ENCODE peak calls at places on chromosomes 1 and 21, in six cellular contexts. One of them, this sample, is unnamed.

GRCh38 chr1:159913451-159914192 is 11.7 kb downstream of the TAGLN2 start:
- DNase-seq in BJ: no peak
- DNase-seq in body of pancreas: peak
- DNase-seq in HFFc6: no peak
- DNase-seq in psoas muscle: peak
- DNase-seq in GM23338: peak
- DNase-seq in this sample: no peak

GRCh38 chr1:35569956-35570355 is 3.2 kb upstream of the TFAP2E start:
- DNase-seq in BJ: no peak
- DNase-seq in body of pancreas: no peak
- DNase-seq in HFFc6: peak
- DNase-seq in psoas muscle: no peak
- DNase-seq in GM23338: no peak
- DNase-seq in this sample: no peak

GRCh38 chr1:100627018-100627716 is 89.2 kb downstream of the GPR88 start:
- DNase-seq in BJ: no peak
- DNase-seq in body of pancreas: no peak
- DNase-seq in HFFc6: peak
- DNase-seq in psoas muscle: no peak
- DNase-seq in GM23338: no peak
- DNase-seq in this sample: peak

GRCh38 chr1:161193561-161194235 is 5.2 kb downstream of the ADAMTS4 start:
- DNase-seq in BJ: no peak
- DNase-seq in body of pancreas: no peak
- DNase-seq in HFFc6: no peak
- DNase-seq in psoas muscle: peak
- DNase-seq in GM23338: no peak
- DNase-seq in this sample: no peak

GRCh38 chr1:36513676-36514473 is 31.2 kb upstream of the CSF3R start:
- DNase-seq in BJ: no peak
- DNase-seq in body of pancreas: no peak
- DNase-seq in HFFc6: no peak
- DNase-seq in psoas muscle: no peak
- DNase-seq in GM23338: peak
- DNase-seq in this sample: no peak

GRCh38 chr1:236023926-236024565 is 40.8 kb downstream of the NID1 start:
- DNase-seq in BJ: no peak
- DNase-seq in body of pancreas: no peak
- DNase-seq in HFFc6: no peak
- DNase-seq in psoas muscle: no peak
- DNase-seq in GM23338: no peak
- DNase-seq in this sample: no peak

GRCh38 chr21:45838636-45839035 is 142.9 kb upstream of the COL6A1 start:
- DNase-seq in BJ: no peak
- DNase-seq in body of pancreas: no peak
- DNase-seq in HFFc6: no peak
- DNase-seq in psoas muscle: no peak
- DNase-seq in GM23338: no peak
- DNase-seq in this sample: no peak

GRCh38 chr1:180228648-180229482 is 1.2 kb upstream of the LHX4 start:
- DNase-seq in BJ: no peak
- DNase-seq in body of pancreas: no peak
- DNase-seq in HFFc6: no peak
- DNase-seq in psoas muscle: no peak
- DNase-seq in GM23338: peak
- DNase-seq in this sample: no peak

GRCh38 chr1:206608108-206608698 is 4.1 kb downstream of the EIF2D start:
- DNase-seq in BJ: no peak
- DNase-seq in body of pancreas: peak
- DNase-seq in HFFc6: peak
- DNase-seq in psoas muscle: no peak
- DNase-seq in GM23338: peak
- DNase-seq in this sample: no peak

GRCh38 chr1:66739401-66740157 is 12.7 kb upstream of the DYNLT5 start:
- DNase-seq in BJ: no peak
- DNase-seq in body of pancreas: no peak
- DNase-seq in HFFc6: no peak
- DNase-seq in psoas muscle: no peak
- DNase-seq in GM23338: no peak
- DNase-seq in this sample: no peak

GRCh38 chr1:2415801-2416208 is 3.4 kb upstream of the PEX10 start:
- DNase-seq in BJ: no peak
- DNase-seq in body of pancreas: no peak
- DNase-seq in HFFc6: no peak
- DNase-seq in psoas muscle: no peak
- DNase-seq in GM23338: no peak
- DNase-seq in this sample: no peak

GRCh38 chr21:44969965-44970755 is 30.3 kb downstream of the SLX9 start:
- DNase-seq in BJ: no peak
- DNase-seq in body of pancreas: no peak
- DNase-seq in HFFc6: peak
- DNase-seq in psoas muscle: no peak
- DNase-seq in GM23338: no peak
- DNase-seq in this sample: no peak

GRCh38 chr1:112722601-112723510 is 7.7 kb upstream of the PPM1J start:
- DNase-seq in BJ: no peak
- DNase-seq in body of pancreas: no peak
- DNase-seq in HFFc6: peak
- DNase-seq in psoas muscle: no peak
- DNase-seq in GM23338: peak
- DNase-seq in this sample: no peak

GRCh38 chr1:38094711-38095336 is 48.2 kb upstream of the POU3F1 start:
- DNase-seq in BJ: no peak
- DNase-seq in body of pancreas: no peak
- DNase-seq in HFFc6: no peak
- DNase-seq in psoas muscle: no peak
- DNase-seq in GM23338: no peak
- DNase-seq in this sample: no peak

GRCh38 chr1:19435851-19436465 is 49.4 kb downstream of the CAPZB start:
- DNase-seq in BJ: no peak
- DNase-seq in body of pancreas: no peak
- DNase-seq in HFFc6: peak
- DNase-seq in psoas muscle: no peak
- DNase-seq in GM23338: no peak
- DNase-seq in this sample: no peak

GRCh38 chr1:196207624-196208204 is 400.5 kb downstream of the KCNT2 start:
- DNase-seq in BJ: no peak
- DNase-seq in body of pancreas: no peak
- DNase-seq in HFFc6: no peak
- DNase-seq in psoas muscle: no peak
- DNase-seq in GM23338: no peak
- DNase-seq in this sample: no peak

GRCh38 chr1:86489242-86489878 is 20.6 kb downstream of the CLCA1 start:
- DNase-seq in BJ: no peak
- DNase-seq in body of pancreas: no peak
- DNase-seq in HFFc6: no peak
- DNase-seq in psoas muscle: no peak
- DNase-seq in GM23338: no peak
- DNase-seq in this sample: no peak

GRCh38 chr1:222547260-222547614 is 667 bp downstream of the HHIPL2 start:
- DNase-seq in BJ: no peak
- DNase-seq in body of pancreas: no peak
- DNase-seq in HFFc6: no peak
- DNase-seq in psoas muscle: no peak
- DNase-seq in GM23338: no peak
- DNase-seq in this sample: no peak
- TF ChIP-seq CTCF in BJ: peak
- TF ChIP-seq CTCF in body of pancreas: no peak
- TF ChIP-seq CTCF in HFFc6: peak
- TF ChIP-seq CTCF in psoas muscle: no peak
- TF ChIP-seq CTCF in GM23338: no peak
- TF ChIP-seq CTCF in this sample: no peak

DNA sequence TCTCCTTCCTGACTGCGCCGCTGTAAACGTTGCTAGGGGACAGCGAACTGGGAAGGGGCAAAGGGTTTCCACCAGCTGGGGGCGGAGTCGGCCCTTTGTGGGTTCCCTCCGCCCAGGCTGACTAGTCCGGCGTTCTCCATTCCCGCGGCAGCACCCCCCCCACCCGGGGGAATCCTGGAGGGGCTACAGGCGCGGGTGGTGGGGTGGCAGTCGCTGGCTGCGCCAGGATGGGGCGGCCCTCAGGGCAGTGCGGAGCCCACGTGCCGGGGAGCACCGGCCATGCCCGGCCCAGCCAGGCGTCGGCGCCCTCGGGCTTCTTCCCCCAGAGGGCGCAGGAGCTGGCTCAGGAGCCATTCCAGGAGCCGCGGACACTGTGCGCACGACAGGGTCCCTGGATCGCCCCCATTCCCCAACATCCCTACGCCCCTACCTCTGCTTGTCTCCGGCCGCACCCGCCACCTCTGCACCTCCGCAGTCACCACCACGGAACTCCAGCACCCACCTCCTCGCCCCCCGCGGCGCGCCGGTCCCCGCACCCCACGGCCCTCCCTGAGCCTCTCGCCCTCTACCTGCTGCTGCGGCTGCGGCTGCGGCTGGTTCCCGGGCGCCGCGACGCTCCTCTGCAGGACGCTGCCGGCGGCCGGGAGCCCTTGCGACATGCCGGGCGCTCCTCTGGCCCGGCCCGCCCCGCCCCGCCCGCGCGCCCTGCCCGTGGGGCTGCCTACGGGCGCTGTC is 369 bp downstream of the BATF3 start:
- DNase-seq in BJ: no peak
- DNase-seq in body of pancreas: peak
- DNase-seq in HFFc6: no peak
- DNase-seq in psoas muscle: peak
- DNase-seq in GM23338: peak
- DNase-seq in this sample: no peak
- TF ChIP-seq CTCF in BJ: peak
- TF ChIP-seq CTCF in body of pancreas: peak
- TF ChIP-seq CTCF in HFFc6: peak
- TF ChIP-seq CTCF in psoas muscle: peak
- TF ChIP-seq CTCF in GM23338: peak
- TF ChIP-seq CTCF in this sample: peak

DNA sequence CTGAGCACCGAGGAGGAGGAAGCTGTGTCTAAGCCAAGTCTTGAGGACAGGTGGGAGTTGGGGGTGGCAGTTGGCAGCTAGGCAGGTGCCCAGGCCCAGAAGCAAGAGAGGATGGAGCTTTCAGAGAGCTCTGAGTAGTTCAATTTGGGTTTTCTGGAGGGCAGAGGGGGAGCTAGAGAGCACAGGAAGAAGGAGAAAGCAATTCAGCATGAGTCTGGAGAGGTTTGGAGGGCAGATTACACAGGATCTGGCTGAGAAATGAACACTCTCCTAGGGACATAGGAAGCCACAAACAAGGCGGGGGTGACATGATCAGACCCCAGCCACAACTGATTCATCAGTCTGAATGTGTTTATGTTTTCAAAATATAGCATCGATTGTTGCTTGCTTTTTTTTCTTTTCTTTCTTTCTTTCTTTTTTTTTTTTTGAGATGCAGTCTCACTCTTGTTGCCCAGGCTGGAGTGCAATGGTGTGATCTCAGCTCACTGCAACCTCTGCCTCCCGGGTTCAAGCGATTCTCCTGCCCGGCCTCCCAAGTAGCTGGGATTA is 23.8 kb downstream of the PTPRF start:
- DNase-seq in BJ: no peak
- DNase-seq in body of pancreas: no peak
- DNase-seq in HFFc6: peak
- DNase-seq in psoas muscle: no peak
- DNase-seq in GM23338: peak
- DNase-seq in this sample: no peak
- TF ChIP-seq CTCF in BJ: peak
- TF ChIP-seq CTCF in body of pancreas: peak
- TF ChIP-seq CTCF in HFFc6: peak
- TF ChIP-seq CTCF in psoas muscle: no peak
- TF ChIP-seq CTCF in GM23338: peak
- TF ChIP-seq CTCF in this sample: peak

GRCh38 chr1:201624741-201625646 is 86.1 kb downstream of the NAV1 start:
- DNase-seq in BJ: peak
- DNase-seq in body of pancreas: no peak
- DNase-seq in HFFc6: peak
- DNase-seq in psoas muscle: no peak
- DNase-seq in GM23338: no peak
- DNase-seq in this sample: peak
- TF ChIP-seq CTCF in BJ: peak
- TF ChIP-seq CTCF in body of pancreas: no peak
- TF ChIP-seq CTCF in HFFc6: peak
- TF ChIP-seq CTCF in psoas muscle: no peak
- TF ChIP-seq CTCF in GM23338: no peak
- TF ChIP-seq CTCF in this sample: peak

GRCh38 chr1:14924455-14925325 is 228.9 kb upstream of the TMEM51 start:
- DNase-seq in BJ: no peak
- DNase-seq in body of pancreas: peak
- DNase-seq in HFFc6: peak
- DNase-seq in psoas muscle: peak
- DNase-seq in GM23338: peak
- DNase-seq in this sample: no peak
- TF ChIP-seq CTCF in BJ: peak
- TF ChIP-seq CTCF in body of pancreas: peak
- TF ChIP-seq CTCF in HFFc6: peak
- TF ChIP-seq CTCF in psoas muscle: no peak
- TF ChIP-seq CTCF in GM23338: no peak
- TF ChIP-seq CTCF in this sample: peak

DNA sequence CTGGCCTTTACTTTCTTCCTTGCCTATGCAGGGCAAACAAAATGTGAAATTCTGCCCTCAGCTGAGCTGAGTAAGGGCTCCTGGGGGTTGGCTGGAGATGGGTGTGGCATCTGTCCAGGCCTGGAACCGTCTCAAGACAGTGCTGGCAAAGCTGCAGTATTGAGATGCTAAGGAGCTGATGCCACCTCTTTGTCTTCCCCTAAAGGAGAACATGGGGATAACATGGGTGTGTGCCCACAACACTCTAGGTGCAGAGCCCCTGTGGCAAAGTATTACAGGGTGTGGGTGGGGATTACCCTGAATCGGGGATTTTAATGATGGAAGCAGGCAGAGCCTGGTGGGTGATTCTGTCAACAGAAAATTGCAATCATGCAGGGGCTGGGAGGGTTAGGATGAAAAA is 2.5 kb upstream of the ST3GAL3 start:
- DNase-seq in BJ: no peak
- DNase-seq in body of pancreas: peak
- DNase-seq in HFFc6: no peak
- DNase-seq in psoas muscle: peak
- DNase-seq in GM23338: peak
- DNase-seq in this sample: no peak
- TF ChIP-seq CTCF in BJ: no peak
- TF ChIP-seq CTCF in body of pancreas: no peak
- TF ChIP-seq CTCF in HFFc6: peak
- TF ChIP-seq CTCF in psoas muscle: no peak
- TF ChIP-seq CTCF in GM23338: peak
- TF ChIP-seq CTCF in this sample: peak

GRCh38 chr1:30380625-30380984 is 342.8 kb downstream of the MATN1 start:
- DNase-seq in BJ: no peak
- DNase-seq in body of pancreas: no peak
- DNase-seq in HFFc6: no peak
- DNase-seq in psoas muscle: no peak
- DNase-seq in GM23338: no peak
- DNase-seq in this sample: no peak
- TF ChIP-seq CTCF in BJ: no peak
- TF ChIP-seq CTCF in body of pancreas: no peak
- TF ChIP-seq CTCF in HFFc6: peak
- TF ChIP-seq CTCF in psoas muscle: no peak
- TF ChIP-seq CTCF in GM23338: no peak
- TF ChIP-seq CTCF in this sample: no peak